ENCODE peak calls at places on chromosomes 7 and 10, in six cellular contexts. I is thoracic aorta; Z is CD8-positive, alpha-beta T cell; R is aorta; Y is pancreas; C is GM12878. P is an unnamed sample. For H3K36me3, the result is how much of the 10 kb centered on the place peaks cover.

GRCh38 chr7:33379891-33380525 is 250.6 kb downstream of the BBS9 start:
- DNase-seq in C (no peak), Z (no peak), Y (no peak), I (no peak), R (no peak), P (no peak)

GRCh38 chr10:7547825-7548224 is 118.9 kb downstream of the ITIH5 start:
- DNase-seq in R (no peak), Y (no peak), C (no peak), Z (no peak), I (no peak), P (no peak)

GRCh38 chr10:81784111-81784597 is 90.8 kb upstream of the NRG3 start:
- DNase-seq in C (no peak), Z (no peak), R (peak), I (no peak), Y (peak), P (no peak)

GRCh38 chr7:139035588-139036353 is at the start of gene ZC3HAV1L:
- DNase-seq in C (no peak), Y (peak), R (peak), I (no peak), Z (no peak), P (peak)

GRCh38 chr7:157816086-157816485 is 479.3 kb downstream of the DNAJB6 start:
- DNase-seq in Z (no peak), I (no peak), C (no peak), R (peak), Y (peak), P (no peak)

GRCh38 chr7:80240265-80241025 is 105.8 kb downstream of the GNAI1 start:
- DNase-seq in C (no peak), I (no peak), Z (no peak), Y (no peak), R (no peak), P (no peak)

GRCh38 chr10:60417898-60418297 is 28.2 kb upstream of the ANK3 start:
- DNase-seq in C (no peak), I (no peak), R (no peak), Z (no peak), Y (no peak), P (no peak)

GRCh38 chr10:11357361-11357760 is 254.1 kb downstream of the USP6NL start:
- DNase-seq in I (no peak), C (no peak), Y (no peak), R (no peak), Z (no peak), P (no peak)

GRCh38 chr7:1210979-1211608 is 21.6 kb upstream of the UNCX start:
- DNase-seq in C (no peak), R (no peak), I (no peak), Z (no peak), Y (peak), P (no peak)

GRCh38 chr7:6409091-6409490 is 38.7 kb downstream of the DAGLB start:
- DNase-seq in R (no peak), I (no peak), C (no peak), Y (no peak), Z (no peak), P (no peak)

GRCh38 chr7:46835556-46835955 is 746.4 kb downstream of the TNS3 start:
- DNase-seq in R (no peak), I (no peak), Y (no peak), Z (no peak), C (no peak), P (no peak)

GRCh38 chr10:110456046-110456445 is 41.7 kb upstream of the DUSP5 start:
- DNase-seq in I (no peak), Z (no peak), R (no peak), Y (no peak), C (no peak), P (no peak)

GRCh38 chr7:757741-758163 is 30.7 kb upstream of the PRKAR1B start:
- DNase-seq in I (no peak), R (peak), Y (peak), C (no peak), Z (no peak), P (no peak)

GRCh38 chr10:124342136-124342820 is 76.4 kb downstream of the OAT start:
- DNase-seq in Z (no peak), I (no peak), C (no peak), Y (no peak), R (no peak), P (no peak)

GRCh38 chr7:48088559-48089414 is at the start of gene UPP1:
- DNase-seq in I (peak), R (peak), Y (peak), Z (peak), C (peak), P (peak)

GRCh38 chr7:122038904-122039303 is 105.1 kb downstream of the AASS start:
- DNase-seq in I (no peak), R (no peak), Z (no peak), Y (no peak), C (no peak), P (no peak)

GRCh38 chr10:102347236-102347828 is 48.2 kb upstream of the NFKB2 start:
- DNase-seq in R (peak), I (no peak), C (no peak), Y (peak), Z (no peak), P (no peak)

GRCh38 chr7:137975223-137975622 is 26.7 kb downstream of the CREB3L2 start:
- DNase-seq in I (no peak), R (no peak), C (no peak), Y (no peak), Z (no peak), P (no peak)

GRCh38 chr7:100155553-100156317 is 2.8 kb downstream of the TRAPPC14 start:
- DNase-seq in Y (no peak), C (no peak), R (no peak), Z (no peak), I (no peak), P (no peak)

GRCh38 chr7:19069842-19070241 is 47.6 kb downstream of the TWIST1 start:
- DNase-seq in I (no peak), Z (no peak), R (no peak), Y (no peak), C (no peak), P (no peak)

GRCh38 chr7:112079671-112080070 is 126.5 kb downstream of the DOCK4 start:
- DNase-seq in Y (no peak), R (no peak), C (no peak), Z (no peak), I (no peak), P (no peak)

GRCh38 chr10:117699436-117700075 is 157.0 kb downstream of the EMX2 start:
- DNase-seq in Z (no peak), Y (no peak), R (no peak), I (no peak), C (no peak), P (no peak)

GRCh38 chr10:43407148-43407575 is 1.8 kb downstream of the HNRNPF start:
- DNase-seq in Y (peak), R (peak), Z (no peak), C (no peak), I (no peak), P (peak)

GRCh38 chr7:128550920-128551319 is 74.4 kb downstream of the METTL2B start:
- DNase-seq in Y (no peak), C (no peak), Z (no peak), I (no peak), R (no peak), P (no peak)

GRCh38 chr10:45627412-45628048 is 45.0 kb downstream of the ZFAND4 start:
- DNase-seq in I (peak), R (no peak), C (no peak), Z (no peak), Y (no peak), P (peak)

GRCh38 chr7:155459133-155459866 is 1.4 kb downstream of the EN2 start:
- DNase-seq in Z (no peak), R (peak), C (no peak), Y (no peak), I (no peak), P (no peak)

GRCh38 chr7:128867842-128868623 is 5.4 kb downstream of the ATP6V1F start:
- DNase-seq in Z (no peak), R (no peak), C (no peak), I (no peak), Y (no peak), P (no peak)

GRCh38 chr7:3188946-3189345 is 112.1 kb upstream of the SDK1 start:
- DNase-seq in Z (no peak), I (no peak), Y (no peak), R (no peak), C (no peak), P (no peak)

GRCh38 chr7:107874605-107875446 is 16.2 kb upstream of the DLD start:
- DNase-seq in R (no peak), I (no peak), Z (no peak), Y (no peak), C (no peak), P (no peak)

GRCh38 chr7:36128448-36129047 is 24.5 kb upstream of the EEPD1 start:
- DNase-seq in C (no peak), R (peak), I (peak), Z (no peak), Y (peak), P (peak)

GRCh38 chr10:48410503-48410902 is 104.0 kb downstream of the MAPK8 start:
- DNase-seq in R (no peak), Y (no peak), C (no peak), I (no peak), Z (no peak), P (no peak)

GRCh38 chr7:105055621-105056020 is 41.6 kb downstream of the KMT2E start:
- DNase-seq in Z (no peak), I (no peak), Y (no peak), C (no peak), R (no peak), P (no peak)
- H3K36me3 ChIP-seq in Z (under half), I (under half), Y (under half), C (under half), R (under half), P (under half)

DNA sequence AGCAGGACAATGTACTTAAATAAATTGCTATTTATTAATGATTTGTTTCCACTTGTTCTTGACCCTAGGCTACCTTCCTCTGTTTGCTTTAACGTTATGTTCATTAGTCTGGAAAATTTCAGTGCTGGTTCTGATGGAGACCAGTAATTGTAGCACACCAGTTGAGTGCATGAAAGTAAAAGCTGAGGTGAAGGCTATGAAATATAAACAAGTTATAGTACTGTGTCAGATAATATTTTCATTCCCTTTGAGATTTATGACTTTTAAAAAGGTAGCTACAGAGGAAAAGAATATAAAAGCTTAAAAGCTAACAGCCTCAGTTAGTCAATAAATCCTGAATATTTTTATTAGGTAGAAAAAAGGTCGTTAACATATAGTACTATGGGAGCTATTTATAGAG is 351.7 kb upstream of the ETV1 start:
- DNase-seq in I (no peak), C (no peak), Z (no peak), Y (no peak), R (no peak), P (no peak)
- H3K4me3 ChIP-seq in I (no peak), C (no peak), Z (no peak), Y (no peak), R (no peak), P (no peak)

GRCh38 chr10:93514496-93514895 is 18.1 kb downstream of the CEP55 start:
- DNase-seq in I (no peak), R (no peak), Y (no peak), C (no peak), Z (no peak), P (no peak)

GRCh38 chr10:93515963-93516450 is 19.6 kb downstream of the CEP55 start:
- DNase-seq in R (no peak), C (no peak), Y (no peak), Z (no peak), I (no peak), P (no peak)

GRCh38 chr10:93513091-93513490 is 16.7 kb downstream of the CEP55 start:
- DNase-seq in C (no peak), R (no peak), I (no peak), Y (no peak), Z (no peak), P (no peak)

GRCh38 chr10:93512565-93512964 is 16.2 kb downstream of the CEP55 start:
- DNase-seq in R (no peak), Z (no peak), C (no peak), Y (no peak), I (no peak), P (no peak)

GRCh38 chr10:93515071-93515962 is 18.9 kb downstream of the CEP55 start:
- DNase-seq in R (no peak), C (no peak), Z (no peak), Y (no peak), I (no peak), P (no peak)
- H3K36me3 ChIP-seq in R (under half), C (under half), Z (under half), Y (under half), I (under half), P (under half)

GRCh38 chr10:63788152-63788821 is 267.1 kb downstream of the REEP3 start:
- DNase-seq in I (no peak), Z (no peak), C (no peak), R (no peak), Y (no peak), P (no peak)
- H3K4me3 ChIP-seq in I (no peak), Z (no peak), C (no peak), R (no peak), Y (no peak), P (no peak)

P was measured in ovary.